ENCODE peak calls at places on chromosomes 7 and 10, in seven cellular contexts. A is T47D; Y is HCEC 1CT; N is GM10248; H is WERI-Rb-1; U is left lung; W is stimulated activated CD4-positive, alpha-beta T cell treated with anti-CD3 and anti-CD28 coated beads, Interleukin-15, amount 100 ng/mL, for 1 hour. F is an unnamed sample.

GRCh38 chr10:99711129-99711719 is 20.7 kb downstream of the COX15 start:
- DNase-seq in N (peak), Y (peak), H (peak), A (peak), U (no peak), W (no peak), F (peak)

GRCh38 chr10:33032354-33033254 is 74.6 kb upstream of the ITGB1 start:
- DNase-seq in Y (peak), W (no peak), U (no peak), H (no peak), N (no peak), A (no peak), F (peak)

GRCh38 chr7:7709263-7709662 is 9.1 kb downstream of the RPA3 start:
- DNase-seq in A (no peak), W (no peak), U (no peak), Y (no peak), N (no peak), H (peak), F (no peak)

GRCh38 chr10:15461353-15462108 is 90.4 kb upstream of the FAM171A1 start:
- DNase-seq in H (peak), W (no peak), U (no peak), N (no peak), Y (peak), A (peak), F (no peak)

GRCh38 chr7:98265841-98266271 is 13.8 kb upstream of the TECPR1 start:
- DNase-seq in W (no peak), U (no peak), H (no peak), Y (peak), N (no peak), A (no peak), F (no peak)

GRCh38 chr7:11473220-11473619 is 358.8 kb downstream of the THSD7A start:
- DNase-seq in W (no peak), A (no peak), H (no peak), U (no peak), Y (no peak), N (no peak), F (no peak)

GRCh38 chr10:4803822-4804221 is 22.2 kb upstream of the AKR1E2 start:
- DNase-seq in H (no peak), U (no peak), Y (no peak), N (no peak), A (no peak), W (no peak), F (no peak)

GRCh38 chr10:102735065-102735562 is 8.6 kb upstream of the WBP1L start:
- DNase-seq in H (no peak), N (no peak), A (peak), Y (no peak), U (no peak), W (no peak), F (no peak)

GRCh38 chr7:27245124-27245797 is 2.7 kb downstream of the EVX1 start:
- DNase-seq in U (no peak), N (no peak), A (no peak), H (no peak), W (no peak), Y (no peak), F (no peak)

GRCh38 chr10:93773705-93774104 is 16.0 kb downstream of the LGI1 start:
- DNase-seq in W (no peak), H (no peak), Y (no peak), A (no peak), U (no peak), N (no peak), F (no peak)

GRCh38 chr7:46139079-46139478 is 218.0 kb upstream of the IGFBP3 start:
- DNase-seq in U (no peak), Y (peak), H (no peak), W (no peak), N (peak), A (peak), F (peak)

GRCh38 chr10:88670497-88670896 is 6.3 kb downstream of the LIPF start:
- DNase-seq in H (no peak), W (no peak), Y (no peak), N (peak), A (no peak), U (no peak), F (no peak)

GRCh38 chr7:129829677-129830631 is 122.8 kb downstream of the UBE2H start:
- DNase-seq in Y (peak), N (peak), U (peak), W (peak), A (peak), H (peak), F (peak)

GRCh38 chr7:5630670-5631069 is 150.8 kb downstream of the RNF216 start:
- DNase-seq in Y (no peak), U (no peak), N (no peak), A (no peak), H (no peak), W (no peak), F (no peak)

GRCh38 chr7:139682136-139683013 is 95.4 kb downstream of the HIPK2 start:
- DNase-seq in A (no peak), U (no peak), Y (peak), N (no peak), W (no peak), H (no peak), F (no peak)

GRCh38 chr7:73707045-73707631 is 12.3 kb downstream of the STX1A start:
- DNase-seq in H (peak), W (no peak), A (peak), N (no peak), U (no peak), Y (no peak), F (no peak)

GRCh38 chr7:85695041-85695990 is 508.5 kb upstream of the SEMA3D start:
- DNase-seq in H (no peak), W (no peak), N (no peak), Y (peak), U (no peak), A (peak), F (no peak)

GRCh38 chr10:6382081-6382480 is 179.3 kb downstream of the PFKFB3 start:
- DNase-seq in W (no peak), U (peak), H (no peak), N (peak), A (no peak), Y (no peak), F (no peak)

GRCh38 chr7:92810242-92810611 is 26.1 kb downstream of the CDK6 start:
- DNase-seq in N (peak), U (no peak), Y (no peak), H (no peak), A (no peak), W (no peak), F (no peak)

GRCh38 chr7:31340603-31341002 is at the start of gene NEUROD6:
- DNase-seq in Y (no peak), W (no peak), H (no peak), U (no peak), N (no peak), A (no peak), F (no peak)

GRCh38 chr10:60388709-60389241 is 900 bp downstream of the ANK3 start:
- DNase-seq in Y (no peak), A (no peak), N (no peak), H (no peak), U (no peak), W (no peak), F (no peak)

GRCh38 chr10:44979281-44980181 is 922 bp upstream of the DEPP1 start:
- DNase-seq in U (no peak), N (no peak), W (no peak), A (no peak), Y (no peak), H (no peak), F (no peak)

GRCh38 chr10:13891542-13892431 is 305.0 kb downstream of the PRPF18 start:
- DNase-seq in H (peak), Y (peak), U (no peak), A (no peak), W (no peak), N (peak), F (no peak)

GRCh38 chr10:18273039-18273438 is 132.8 kb downstream of the CACNB2 start:
- DNase-seq in A (no peak), Y (no peak), N (no peak), W (no peak), H (peak), U (no peak), F (no peak)

GRCh38 chr7:31106303-31107105 is 54.4 kb downstream of the ADCYAP1R1 start:
- DNase-seq in A (no peak), Y (no peak), H (no peak), N (no peak), U (no peak), W (no peak), F (no peak)

GRCh38 chr7:150753826-150754603 is 16.8 kb downstream of the GIMAP5 start:
- DNase-seq in H (peak), N (peak), W (no peak), Y (no peak), A (no peak), U (no peak), F (no peak)

GRCh38 chr7:138738551-138739335 is 37.6 kb upstream of the SVOPL start:
- DNase-seq in A (peak), Y (peak), U (peak), N (peak), W (peak), H (peak), F (peak)

GRCh38 chr7:49023345-49024330 is 99.3 kb downstream of the CDC14C start:
- DNase-seq in H (no peak), Y (no peak), W (no peak), A (no peak), U (no peak), N (no peak), F (no peak)

GRCh38 chr7:105677803-105678583 is 96.7 kb upstream of the EFCAB10 start:
- DNase-seq in W (no peak), U (peak), A (no peak), Y (no peak), H (no peak), N (no peak), F (no peak)

GRCh38 chr7:115680921-115681320 is 349.6 kb downstream of the TFEC start:
- DNase-seq in W (no peak), U (no peak), N (no peak), Y (no peak), H (peak), A (no peak), F (no peak)

GRCh38 chr7:35551682-35552081 is 143.3 kb downstream of the HERPUD2 start:
- DNase-seq in H (no peak), W (no peak), Y (no peak), N (no peak), A (no peak), U (no peak), F (no peak)

GRCh38 chr7:159065151-159065550 is 79.5 kb downstream of the VIPR2 start:
- DNase-seq in N (no peak), W (no peak), Y (no peak), A (no peak), H (no peak), U (no peak), F (no peak)

GRCh38 chr10:118953999-118954398 is 75.5 kb upstream of the NANOS1 start:
- DNase-seq in H (no peak), A (no peak), U (no peak), W (no peak), Y (no peak), N (peak), F (no peak)

GRCh38 chr7:151174246-151175046 is 7.0 kb upstream of the GBX1 start:
- DNase-seq in U (no peak), Y (no peak), W (no peak), N (no peak), A (no peak), H (no peak), F (no peak)

GRCh38 chr10:100306861-100307260 is 20.4 kb upstream of the BLOC1S2 start:
- DNase-seq in A (no peak), N (no peak), W (no peak), Y (no peak), H (no peak), U (no peak), F (no peak)

GRCh38 chr7:87715511-87715910 is 87.3 kb downstream of the RUNDC3B start:
- DNase-seq in Y (no peak), W (no peak), N (no peak), A (no peak), H (no peak), U (no peak), F (no peak)

GRCh38 chr10:22599636-22600228 is 114.6 kb downstream of the PIP4K2A start:
- DNase-seq in W (no peak), A (no peak), Y (no peak), N (no peak), H (no peak), U (no peak), F (no peak)

F was measured in retinal pigment epithelial cell.